ENCODE peak calls at places on chromosomes 12 and 14, in five cellular contexts. L is IMR-90, X is bronchial epithelial cell, Y is Peyer's patch, P is transverse colon. A is an unnamed sample. For H3K36me3, the result is how much of the 10 kb centered on the place peaks cover.

GRCh38 chr12:84814664-84815245 is 97.8 kb downstream of the SLC6A15 start:
- DNase-seq in L (peak), X (no peak), Y (no peak), P (no peak), A (no peak)

GRCh38 chr12:77625441-77625840 is 205.3 kb upstream of the NAV3 start:
- DNase-seq in L (peak), X (peak), Y (no peak), P (no peak), A (no peak)

GRCh38 chr14:22549981-22550670 is 38.9 kb downstream of the DAD1 start:
- DNase-seq in L (peak), X (no peak), Y (no peak), P (no peak), A (no peak)

GRCh38 chr12:457676-458075 is 2.1 kb upstream of the B4GALNT3 start:
- DNase-seq in L (no peak), X (no peak), Y (no peak), P (no peak), A (no peak)

GRCh38 chr12:110252716-110253115 is 28.3 kb upstream of the ATP2A2 start:
- DNase-seq in L (no peak), X (no peak), Y (no peak), P (no peak), A (peak)

GRCh38 chr14:25381498-25381897 is 331.6 kb upstream of the STXBP6 start:
- DNase-seq in L (no peak), X (no peak), Y (no peak), P (no peak), A (no peak)

GRCh38 chr14:70358631-70359030 is 852 bp downstream of the COX16 start:
- DNase-seq in L (peak), X (peak), Y (no peak), P (no peak), A (no peak)

GRCh38 chr14:22598896-22599244 is 770 bp downstream of the ABHD4 start:
- DNase-seq in L (peak), X (peak), Y (no peak), P (peak), A (no peak)

GRCh38 chr14:99971929-99972747 is 93.1 kb upstream of the EVL start:
- DNase-seq in L (peak), X (no peak), Y (no peak), P (no peak), A (peak)

GRCh38 chr12:129673807-129674206 is 230.0 kb downstream of the TMEM132D start:
- DNase-seq in L (no peak), X (no peak), Y (no peak), P (no peak), A (no peak)

GRCh38 chr12:53617700-53618099 is 8.5 kb downstream of the ATF7 start:
- DNase-seq in L (no peak), X (no peak), Y (no peak), P (no peak), A (no peak)

GRCh38 chr12:69007858-69008314 is 74.9 kb upstream of the CPM start:
- DNase-seq in L (no peak), X (peak), Y (no peak), P (no peak), A (no peak)

DNA sequence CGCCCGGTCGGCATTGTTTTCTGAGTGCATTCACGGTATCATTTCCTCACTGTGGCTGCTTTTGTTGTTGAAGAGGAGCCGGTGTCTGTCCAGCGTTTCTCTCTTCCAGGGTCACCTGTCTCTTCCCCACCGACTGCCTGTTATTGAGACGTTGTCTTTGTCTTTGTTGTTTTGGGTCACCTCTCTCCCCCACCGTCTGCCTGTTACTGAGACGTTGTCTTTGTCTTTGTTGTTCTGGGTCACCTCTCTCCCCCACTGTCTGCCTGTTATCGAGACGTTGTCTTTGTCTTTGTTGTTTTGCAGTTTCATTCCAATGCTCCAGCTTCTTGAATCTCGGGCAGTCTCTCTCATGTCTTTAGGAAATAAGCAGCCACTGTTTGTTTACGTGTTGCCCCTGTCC is 69.9 kb downstream of the DDX51 start:
- DNase-seq in L (no peak), X (no peak), Y (no peak), P (no peak), A (no peak)
- H3K36me3 ChIP-seq in L (under half), X (under half), Y (under half), P (under half), A (under half)

DNA sequence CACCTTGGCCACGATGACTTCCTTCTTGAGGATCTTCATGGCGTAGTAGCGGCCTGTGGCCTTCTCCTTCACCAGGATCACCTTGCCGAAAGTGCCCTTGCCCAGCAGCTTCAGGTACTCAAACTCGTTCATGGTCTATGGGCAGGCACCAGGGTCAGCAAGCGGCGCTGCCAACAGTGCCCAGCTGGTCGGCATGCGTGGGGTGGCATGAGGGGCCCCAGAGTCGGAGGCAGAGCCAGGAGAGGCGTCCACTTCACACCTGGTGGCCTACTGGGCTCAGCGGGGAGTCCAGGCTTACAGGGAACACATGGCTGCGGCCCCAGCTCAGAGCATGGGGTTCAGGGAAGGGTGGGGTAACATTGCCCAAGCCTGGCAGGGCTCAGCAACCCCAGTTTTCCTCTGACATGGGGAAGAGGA is 20.5 kb downstream of the AKT1 start:
- DNase-seq in L (no peak), X (no peak), Y (no peak), P (no peak), A (no peak)
- H3K36me3 ChIP-seq in L (half or more), X (under half), Y (under half), P (under half), A (under half)

DNA sequence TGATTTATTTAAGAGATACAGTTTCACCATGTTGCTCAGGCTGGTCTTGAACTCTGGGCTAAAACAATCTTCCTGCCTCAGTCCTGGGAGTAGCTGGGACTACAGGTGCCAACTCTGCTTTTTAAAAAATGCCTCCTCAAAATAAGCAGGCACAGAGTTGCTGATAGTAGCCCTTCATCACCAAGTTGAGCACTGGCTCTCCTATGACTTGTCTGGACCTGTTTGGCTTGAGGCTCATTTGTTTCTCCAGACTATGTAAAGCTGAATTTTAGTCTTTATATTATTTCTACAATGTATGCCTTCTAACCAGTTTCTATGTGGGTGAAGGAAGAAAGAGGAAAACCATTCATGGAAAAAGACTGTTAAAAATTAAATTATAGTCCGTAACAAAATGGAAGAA is 39.5 kb upstream of the RAD51AP1 start:
- DNase-seq in L (no peak), X (peak), Y (no peak), P (no peak), A (no peak)
- H3K36me3 ChIP-seq in L (under half), X (under half), Y (under half), P (under half), A (under half)

GRCh38 chr12:19666070-19666469 is 226.8 kb downstream of the AEBP2 start:
- DNase-seq in L (no peak), X (no peak), Y (no peak), P (no peak), A (no peak)
- H3K36me3 ChIP-seq in L (under half), X (under half), Y (under half), P (under half), A (under half)

GRCh38 chr14:95137164-95137803 is 20.0 kb downstream of the DICER1 start:
- DNase-seq in L (no peak), X (no peak), Y (no peak), P (no peak), A (no peak)
- H3K36me3 ChIP-seq in L (under half), X (under half), Y (under half), P (under half), A (under half)

A was measured in right lobe of liver.